ENCODE peak calls at places on chromosomes 12 and 14, in four cellular contexts. L, R, U and J are unnamed samples.

GRCh38 chr12:69676257-69677012 is 22.7 kb downstream of the BEST3 start:
- DNase-seq in L (peak), U (no peak), R (no peak), J (no peak)

GRCh38 chr14:24130717-24131548 is 474 bp downstream of the FITM1 start:
- DNase-seq in R (no peak), U (no peak), L (no peak), J (no peak)

GRCh38 chr12:32264995-32265394 is 134.4 kb upstream of the FGD4 start:
- DNase-seq in R (no peak), U (no peak), L (no peak), J (no peak)

GRCh38 chr12:102299731-102300130 is 102.1 kb upstream of the PMCH start:
- DNase-seq in U (no peak), L (no peak), R (no peak), J (no peak)

GRCh38 chr12:2372735-2373134 is 319.9 kb downstream of the CACNA1C start:
- DNase-seq in L (no peak), R (no peak), U (no peak), J (no peak)

GRCh38 chr14:67269338-67270060 is 28.3 kb downstream of the PALS1 start:
- DNase-seq in L (peak), R (no peak), U (no peak), J (no peak)

GRCh38 chr12:25689996-25690501 is 137.0 kb upstream of the LMNTD1 start:
- DNase-seq in R (no peak), L (peak), U (peak), J (no peak)

GRCh38 chr14:64684091-64684490 is 20.1 kb upstream of the PLEKHG3 start:
- DNase-seq in L (no peak), U (peak), R (no peak), J (no peak)

GRCh38 chr12:80551897-80552296 is 107.9 kb downstream of the PTPRQ start:
- DNase-seq in R (no peak), L (peak), U (no peak), J (no peak)

GRCh38 chr12:80580254-80580653 is 127.2 kb upstream of the MYF6 start:
- DNase-seq in R (no peak), U (no peak), L (peak), J (no peak)

GRCh38 chr14:31057701-31058364 is 31.7 kb upstream of the STRN3 start:
- DNase-seq in R (no peak), L (no peak), U (no peak), J (no peak)

GRCh38 chr12:131327521-131328488 is 374.1 kb downstream of the ADGRD1 start:
- DNase-seq in U (peak), L (no peak), R (no peak), J (no peak)

GRCh38 chr12:98533723-98534251 is 18.4 kb downstream of the TMPO start:
- DNase-seq in L (no peak), R (no peak), U (no peak), J (no peak)

GRCh38 chr12:113971392-113971791 is 5.3 kb upstream of the RBM19 start:
- DNase-seq in R (no peak), L (no peak), U (no peak), J (no peak)

GRCh38 chr12:14854586-14855163 is 11.3 kb upstream of the ART4 start:
- DNase-seq in L (no peak), U (no peak), R (no peak), J (no peak)

GRCh38 chr12:481422-481821 is 21.7 kb downstream of the B4GALNT3 start:
- DNase-seq in L (no peak), U (no peak), R (no peak), J (no peak)

GRCh38 chr12:42124764-42125371 is 19.8 kb downstream of the GXYLT1 start:
- DNase-seq in U (no peak), R (no peak), L (peak), J (no peak)

GRCh38 chr12:90280564-90281058 is 572.0 kb upstream of the ATP2B1 start:
- DNase-seq in R (no peak), L (peak), U (no peak), J (no peak)

GRCh38 chr12:7667025-7667575 is 1.4 kb upstream of the APOBEC1 start:
- DNase-seq in U (no peak), L (no peak), R (no peak), J (no peak)

GRCh38 chr14:83548061-83548839 is 1981.7 kb upstream of the FLRT2 start:
- DNase-seq in R (no peak), U (no peak), L (no peak), J (no peak)

GRCh38 chr12:53750812-53751335 is 905 bp downstream of the CISTR start:
- DNase-seq in R (no peak), U (no peak), L (peak), J (peak)

GRCh38 chr14:64702493-64703392 is 1.5 kb upstream of the PLEKHG3 start:
- DNase-seq in U (no peak), R (no peak), L (peak), J (no peak)

GRCh38 chr14:67934087-67934486 is 114.5 kb downstream of the RAD51B start:
- DNase-seq in R (no peak), L (peak), U (no peak), J (no peak)

GRCh38 chr14:38705220-38705619 is 397.8 kb downstream of the SEC23A start:
- DNase-seq in L (no peak), U (no peak), R (no peak), J (no peak)

GRCh38 chr12:70467908-70468733 is 102.0 kb downstream of the KCNMB4 start:
- DNase-seq in U (no peak), L (no peak), R (no peak), J (peak)